ENCODE peak calls at places on chromosome X, in six cellular contexts. One of them, this sample, is unnamed.
A peak's percentile ranks its signal among the peaks of the same experiment; 100 is the strongest.

GRCh38 chrX:77493677-77494553 is 46.7 kb downstream of the FGF16 start:
- DNase-seq in EL: peak; percentile 83
- DNase-seq in NCI-H1092 treated with DMSO at 0.1 percent for 48 hours: no peak
- DNase-seq in stimulated activated CD4-positive, alpha-beta T cell treated with anti-CD3 and anti-CD28 coated beads, Interleukin-4, amount 100 ng/mL, for 24 hours: no peak
- DNase-seq in CD8-positive, alpha-beta T cell: no peak
- DNase-seq in activated naive CD8-positive, alpha-beta T cell treated with anti-CD3 and anti-CD28 coated beads, Interleukin-2, amount 50 U/mL, for 24 hours: no peak
- DNase-seq in this sample: no peak

GRCh38 chrX:39445336-39445735 is 644.1 kb downstream of the MID1IP1 start:
- DNase-seq in activated naive CD8-positive, alpha-beta T cell treated with anti-CD3 and anti-CD28 coated beads, Interleukin-2, amount 50 U/mL, for 24 hours: peak; percentile 51
- DNase-seq in NCI-H1092 treated with DMSO at 0.1 percent for 48 hours: peak; percentile 24
- DNase-seq in CD8-positive, alpha-beta T cell: peak; percentile 25
- DNase-seq in stimulated activated CD4-positive, alpha-beta T cell treated with anti-CD3 and anti-CD28 coated beads, Interleukin-4, amount 100 ng/mL, for 24 hours: peak; percentile 51
- DNase-seq in EL: no peak
- DNase-seq in this sample: peak; percentile 40

GRCh38 chrX:108396188-108396885 is 41.9 kb downstream of the COL4A6 start:
- DNase-seq in activated naive CD8-positive, alpha-beta T cell treated with anti-CD3 and anti-CD28 coated beads, Interleukin-2, amount 50 U/mL, for 24 hours: no peak
- DNase-seq in EL: peak; percentile 43
- DNase-seq in CD8-positive, alpha-beta T cell: no peak
- DNase-seq in stimulated activated CD4-positive, alpha-beta T cell treated with anti-CD3 and anti-CD28 coated beads, Interleukin-4, amount 100 ng/mL, for 24 hours: no peak
- DNase-seq in NCI-H1092 treated with DMSO at 0.1 percent for 48 hours: no peak
- DNase-seq in this sample: no peak

GRCh38 chrX:35340451-35340850 is 397.9 kb downstream of the FAM47B start:
- DNase-seq in EL: no peak
- DNase-seq in stimulated activated CD4-positive, alpha-beta T cell treated with anti-CD3 and anti-CD28 coated beads, Interleukin-4, amount 100 ng/mL, for 24 hours: no peak
- DNase-seq in NCI-H1092 treated with DMSO at 0.1 percent for 48 hours: no peak
- DNase-seq in CD8-positive, alpha-beta T cell: no peak
- DNase-seq in activated naive CD8-positive, alpha-beta T cell treated with anti-CD3 and anti-CD28 coated beads, Interleukin-2, amount 50 U/mL, for 24 hours: no peak
- DNase-seq in this sample: no peak

GRCh38 chrX:122582280-122582679 is 601.8 kb upstream of the GRIA3 start:
- DNase-seq in EL: peak; percentile 76
- DNase-seq in CD8-positive, alpha-beta T cell: no peak
- DNase-seq in stimulated activated CD4-positive, alpha-beta T cell treated with anti-CD3 and anti-CD28 coated beads, Interleukin-4, amount 100 ng/mL, for 24 hours: no peak
- DNase-seq in activated naive CD8-positive, alpha-beta T cell treated with anti-CD3 and anti-CD28 coated beads, Interleukin-2, amount 50 U/mL, for 24 hours: no peak
- DNase-seq in NCI-H1092 treated with DMSO at 0.1 percent for 48 hours: no peak
- DNase-seq in this sample: no peak

GRCh38 chrX:149370097-149370496 is 135.0 kb downstream of the IDS start:
- DNase-seq in stimulated activated CD4-positive, alpha-beta T cell treated with anti-CD3 and anti-CD28 coated beads, Interleukin-4, amount 100 ng/mL, for 24 hours: no peak
- DNase-seq in activated naive CD8-positive, alpha-beta T cell treated with anti-CD3 and anti-CD28 coated beads, Interleukin-2, amount 50 U/mL, for 24 hours: no peak
- DNase-seq in CD8-positive, alpha-beta T cell: no peak
- DNase-seq in NCI-H1092 treated with DMSO at 0.1 percent for 48 hours: no peak
- DNase-seq in EL: peak; percentile 46
- DNase-seq in this sample: no peak

GRCh38 chrX:22109442-22109841 is 77.3 kb downstream of the PHEX start:
- DNase-seq in CD8-positive, alpha-beta T cell: no peak
- DNase-seq in stimulated activated CD4-positive, alpha-beta T cell treated with anti-CD3 and anti-CD28 coated beads, Interleukin-4, amount 100 ng/mL, for 24 hours: no peak
- DNase-seq in EL: peak; percentile 77
- DNase-seq in activated naive CD8-positive, alpha-beta T cell treated with anti-CD3 and anti-CD28 coated beads, Interleukin-2, amount 50 U/mL, for 24 hours: no peak
- DNase-seq in NCI-H1092 treated with DMSO at 0.1 percent for 48 hours: no peak
- DNase-seq in this sample: no peak

GRCh38 chrX:48972214-48973164 is 845 bp upstream of the KCND1 start:
- DNase-seq in EL: peak; percentile 63
- DNase-seq in stimulated activated CD4-positive, alpha-beta T cell treated with anti-CD3 and anti-CD28 coated beads, Interleukin-4, amount 100 ng/mL, for 24 hours: peak; percentile 30
- DNase-seq in CD8-positive, alpha-beta T cell: peak; percentile 28
- DNase-seq in NCI-H1092 treated with DMSO at 0.1 percent for 48 hours: peak; percentile 25
- DNase-seq in activated naive CD8-positive, alpha-beta T cell treated with anti-CD3 and anti-CD28 coated beads, Interleukin-2, amount 50 U/mL, for 24 hours: no peak
- DNase-seq in this sample: peak; percentile 25

GRCh38 chrX:21412883-21413282 is 38.7 kb downstream of the CNKSR2 start:
- DNase-seq in stimulated activated CD4-positive, alpha-beta T cell treated with anti-CD3 and anti-CD28 coated beads, Interleukin-4, amount 100 ng/mL, for 24 hours: no peak
- DNase-seq in NCI-H1092 treated with DMSO at 0.1 percent for 48 hours: no peak
- DNase-seq in activated naive CD8-positive, alpha-beta T cell treated with anti-CD3 and anti-CD28 coated beads, Interleukin-2, amount 50 U/mL, for 24 hours: no peak
- DNase-seq in EL: peak; percentile 21
- DNase-seq in CD8-positive, alpha-beta T cell: no peak
- DNase-seq in this sample: no peak

GRCh38 chrX:120302434-120302833 is 8.8 kb downstream of the TMEM255A start:
- DNase-seq in EL: peak; percentile 1
- DNase-seq in activated naive CD8-positive, alpha-beta T cell treated with anti-CD3 and anti-CD28 coated beads, Interleukin-2, amount 50 U/mL, for 24 hours: peak; percentile 23
- DNase-seq in stimulated activated CD4-positive, alpha-beta T cell treated with anti-CD3 and anti-CD28 coated beads, Interleukin-4, amount 100 ng/mL, for 24 hours: peak; percentile 27
- DNase-seq in CD8-positive, alpha-beta T cell: peak; percentile 20
- DNase-seq in NCI-H1092 treated with DMSO at 0.1 percent for 48 hours: no peak
- DNase-seq in this sample: peak; percentile 3

GRCh38 chrX:132559101-132559500 is 70.3 kb upstream of the MBNL3 start:
- DNase-seq in NCI-H1092 treated with DMSO at 0.1 percent for 48 hours: no peak
- DNase-seq in CD8-positive, alpha-beta T cell: no peak
- DNase-seq in activated naive CD8-positive, alpha-beta T cell treated with anti-CD3 and anti-CD28 coated beads, Interleukin-2, amount 50 U/mL, for 24 hours: no peak
- DNase-seq in EL: no peak
- DNase-seq in stimulated activated CD4-positive, alpha-beta T cell treated with anti-CD3 and anti-CD28 coated beads, Interleukin-4, amount 100 ng/mL, for 24 hours: no peak
- DNase-seq in this sample: no peak

GRCh38 chrX:153628129-153628528 is 18.9 kb upstream of the DUSP9 start:
- DNase-seq in activated naive CD8-positive, alpha-beta T cell treated with anti-CD3 and anti-CD28 coated beads, Interleukin-2, amount 50 U/mL, for 24 hours: no peak
- DNase-seq in CD8-positive, alpha-beta T cell: no peak
- DNase-seq in stimulated activated CD4-positive, alpha-beta T cell treated with anti-CD3 and anti-CD28 coated beads, Interleukin-4, amount 100 ng/mL, for 24 hours: no peak
- DNase-seq in NCI-H1092 treated with DMSO at 0.1 percent for 48 hours: no peak
- DNase-seq in EL: no peak
- DNase-seq in this sample: no peak

GRCh38 chrX:105865709-105866108 is 43.4 kb downstream of the NRK start:
- DNase-seq in NCI-H1092 treated with DMSO at 0.1 percent for 48 hours: no peak
- DNase-seq in stimulated activated CD4-positive, alpha-beta T cell treated with anti-CD3 and anti-CD28 coated beads, Interleukin-4, amount 100 ng/mL, for 24 hours: no peak
- DNase-seq in CD8-positive, alpha-beta T cell: no peak
- DNase-seq in EL: no peak
- DNase-seq in activated naive CD8-positive, alpha-beta T cell treated with anti-CD3 and anti-CD28 coated beads, Interleukin-2, amount 50 U/mL, for 24 hours: no peak
- DNase-seq in this sample: no peak

GRCh38 chrX:104315555-104315954 is 60.8 kb upstream of the ESX1 start:
- DNase-seq in EL: peak; percentile 59
- DNase-seq in activated naive CD8-positive, alpha-beta T cell treated with anti-CD3 and anti-CD28 coated beads, Interleukin-2, amount 50 U/mL, for 24 hours: no peak
- DNase-seq in NCI-H1092 treated with DMSO at 0.1 percent for 48 hours: no peak
- DNase-seq in CD8-positive, alpha-beta T cell: no peak
- DNase-seq in stimulated activated CD4-positive, alpha-beta T cell treated with anti-CD3 and anti-CD28 coated beads, Interleukin-4, amount 100 ng/mL, for 24 hours: no peak
- DNase-seq in this sample: no peak

GRCh38 chrX:48045410-48046311 is 25.8 kb downstream of the ZNF630 start:
- DNase-seq in stimulated activated CD4-positive, alpha-beta T cell treated with anti-CD3 and anti-CD28 coated beads, Interleukin-4, amount 100 ng/mL, for 24 hours: no peak
- DNase-seq in NCI-H1092 treated with DMSO at 0.1 percent for 48 hours: no peak
- DNase-seq in EL: peak; percentile 25
- DNase-seq in CD8-positive, alpha-beta T cell: no peak
- DNase-seq in activated naive CD8-positive, alpha-beta T cell treated with anti-CD3 and anti-CD28 coated beads, Interleukin-2, amount 50 U/mL, for 24 hours: no peak
- DNase-seq in this sample: no peak

GRCh38 chrX:47078129-47079043 is at the start of gene RGN:
- DNase-seq in EL: no peak
- DNase-seq in activated naive CD8-positive, alpha-beta T cell treated with anti-CD3 and anti-CD28 coated beads, Interleukin-2, amount 50 U/mL, for 24 hours: no peak
- DNase-seq in NCI-H1092 treated with DMSO at 0.1 percent for 48 hours: no peak
- DNase-seq in CD8-positive, alpha-beta T cell: no peak
- DNase-seq in stimulated activated CD4-positive, alpha-beta T cell treated with anti-CD3 and anti-CD28 coated beads, Interleukin-4, amount 100 ng/mL, for 24 hours: no peak
- DNase-seq in this sample: no peak

GRCh38 chrX:15855562-15856256 is 1.1 kb upstream of the AP1S2 start:
- DNase-seq in activated naive CD8-positive, alpha-beta T cell treated with anti-CD3 and anti-CD28 coated beads, Interleukin-2, amount 50 U/mL, for 24 hours: no peak
- DNase-seq in EL: no peak
- DNase-seq in NCI-H1092 treated with DMSO at 0.1 percent for 48 hours: peak; percentile 54
- DNase-seq in stimulated activated CD4-positive, alpha-beta T cell treated with anti-CD3 and anti-CD28 coated beads, Interleukin-4, amount 100 ng/mL, for 24 hours: no peak
- DNase-seq in CD8-positive, alpha-beta T cell: no peak
- DNase-seq in this sample: no peak

GRCh38 chrX:71917621-71918341 is 7.1 kb downstream of the NHSL2 start:
- DNase-seq in CD8-positive, alpha-beta T cell: no peak
- DNase-seq in stimulated activated CD4-positive, alpha-beta T cell treated with anti-CD3 and anti-CD28 coated beads, Interleukin-4, amount 100 ng/mL, for 24 hours: no peak
- DNase-seq in EL: peak; percentile 68
- DNase-seq in activated naive CD8-positive, alpha-beta T cell treated with anti-CD3 and anti-CD28 coated beads, Interleukin-2, amount 50 U/mL, for 24 hours: no peak
- DNase-seq in NCI-H1092 treated with DMSO at 0.1 percent for 48 hours: no peak
- DNase-seq in this sample: no peak

GRCh38 chrX:45164021-45164621 is 36.6 kb downstream of the DIPK2B start:
- DNase-seq in activated naive CD8-positive, alpha-beta T cell treated with anti-CD3 and anti-CD28 coated beads, Interleukin-2, amount 50 U/mL, for 24 hours: no peak
- DNase-seq in NCI-H1092 treated with DMSO at 0.1 percent for 48 hours: no peak
- DNase-seq in stimulated activated CD4-positive, alpha-beta T cell treated with anti-CD3 and anti-CD28 coated beads, Interleukin-4, amount 100 ng/mL, for 24 hours: no peak
- DNase-seq in CD8-positive, alpha-beta T cell: no peak
- DNase-seq in EL: no peak
- DNase-seq in this sample: no peak

GRCh38 chrX:135625995-135626394 is 87.4 kb upstream of the CT45A1 start:
- DNase-seq in stimulated activated CD4-positive, alpha-beta T cell treated with anti-CD3 and anti-CD28 coated beads, Interleukin-4, amount 100 ng/mL, for 24 hours: no peak
- DNase-seq in CD8-positive, alpha-beta T cell: no peak
- DNase-seq in EL: no peak
- DNase-seq in activated naive CD8-positive, alpha-beta T cell treated with anti-CD3 and anti-CD28 coated beads, Interleukin-2, amount 50 U/mL, for 24 hours: no peak
- DNase-seq in NCI-H1092 treated with DMSO at 0.1 percent for 48 hours: peak; percentile 10
- DNase-seq in this sample: no peak

GRCh38 chrX:53357799-53358530 is 64.5 kb downstream of the SMC1A start:
- DNase-seq in NCI-H1092 treated with DMSO at 0.1 percent for 48 hours: no peak
- DNase-seq in CD8-positive, alpha-beta T cell: no peak
- DNase-seq in stimulated activated CD4-positive, alpha-beta T cell treated with anti-CD3 and anti-CD28 coated beads, Interleukin-4, amount 100 ng/mL, for 24 hours: no peak
- DNase-seq in activated naive CD8-positive, alpha-beta T cell treated with anti-CD3 and anti-CD28 coated beads, Interleukin-2, amount 50 U/mL, for 24 hours: no peak
- DNase-seq in EL: no peak
- DNase-seq in this sample: no peak

GRCh38 chrX:11768039-11768438 is 10.0 kb downstream of the MSL3 start:
- DNase-seq in EL: no peak
- DNase-seq in CD8-positive, alpha-beta T cell: no peak
- DNase-seq in NCI-H1092 treated with DMSO at 0.1 percent for 48 hours: no peak
- DNase-seq in activated naive CD8-positive, alpha-beta T cell treated with anti-CD3 and anti-CD28 coated beads, Interleukin-2, amount 50 U/mL, for 24 hours: no peak
- DNase-seq in stimulated activated CD4-positive, alpha-beta T cell treated with anti-CD3 and anti-CD28 coated beads, Interleukin-4, amount 100 ng/mL, for 24 hours: no peak
- DNase-seq in this sample: no peak

GRCh38 chrX:5733483-5733882 is 495.2 kb downstream of the NLGN4X start:
- DNase-seq in stimulated activated CD4-positive, alpha-beta T cell treated with anti-CD3 and anti-CD28 coated beads, Interleukin-4, amount 100 ng/mL, for 24 hours: no peak
- DNase-seq in EL: no peak
- DNase-seq in CD8-positive, alpha-beta T cell: no peak
- DNase-seq in NCI-H1092 treated with DMSO at 0.1 percent for 48 hours: no peak
- DNase-seq in activated naive CD8-positive, alpha-beta T cell treated with anti-CD3 and anti-CD28 coated beads, Interleukin-2, amount 50 U/mL, for 24 hours: no peak
- DNase-seq in this sample: no peak

GRCh38 chrX:122913134-122913533 is 270.9 kb upstream of the GRIA3 start:
- DNase-seq in NCI-H1092 treated with DMSO at 0.1 percent for 48 hours: no peak
- DNase-seq in activated naive CD8-positive, alpha-beta T cell treated with anti-CD3 and anti-CD28 coated beads, Interleukin-2, amount 50 U/mL, for 24 hours: no peak
- DNase-seq in CD8-positive, alpha-beta T cell: no peak
- DNase-seq in stimulated activated CD4-positive, alpha-beta T cell treated with anti-CD3 and anti-CD28 coated beads, Interleukin-4, amount 100 ng/mL, for 24 hours: no peak
- DNase-seq in EL: no peak
- DNase-seq in this sample: no peak

GRCh38 chrX:36983831-36984230 is 24.3 kb upstream of the FAM47C start:
- DNase-seq in activated naive CD8-positive, alpha-beta T cell treated with anti-CD3 and anti-CD28 coated beads, Interleukin-2, amount 50 U/mL, for 24 hours: no peak
- DNase-seq in NCI-H1092 treated with DMSO at 0.1 percent for 48 hours: no peak
- DNase-seq in stimulated activated CD4-positive, alpha-beta T cell treated with anti-CD3 and anti-CD28 coated beads, Interleukin-4, amount 100 ng/mL, for 24 hours: no peak
- DNase-seq in CD8-positive, alpha-beta T cell: no peak
- DNase-seq in EL: no peak
- DNase-seq in this sample: no peak

GRCh38 chrX:118847676-118848075 is 24.1 kb downstream of the ZCCHC12 start:
- DNase-seq in activated naive CD8-positive, alpha-beta T cell treated with anti-CD3 and anti-CD28 coated beads, Interleukin-2, amount 50 U/mL, for 24 hours: no peak
- DNase-seq in EL: peak; percentile 32
- DNase-seq in stimulated activated CD4-positive, alpha-beta T cell treated with anti-CD3 and anti-CD28 coated beads, Interleukin-4, amount 100 ng/mL, for 24 hours: no peak
- DNase-seq in CD8-positive, alpha-beta T cell: no peak
- DNase-seq in NCI-H1092 treated with DMSO at 0.1 percent for 48 hours: peak; percentile 50
- DNase-seq in this sample: no peak

GRCh38 chrX:40184968-40185367 is 87.2 kb upstream of the BCOR start:
- DNase-seq in activated naive CD8-positive, alpha-beta T cell treated with anti-CD3 and anti-CD28 coated beads, Interleukin-2, amount 50 U/mL, for 24 hours: no peak
- DNase-seq in EL: no peak
- DNase-seq in CD8-positive, alpha-beta T cell: no peak
- DNase-seq in stimulated activated CD4-positive, alpha-beta T cell treated with anti-CD3 and anti-CD28 coated beads, Interleukin-4, amount 100 ng/mL, for 24 hours: no peak
- DNase-seq in NCI-H1092 treated with DMSO at 0.1 percent for 48 hours: no peak
- DNase-seq in this sample: no peak

GRCh38 chrX:50903387-50904027 is 7.0 kb upstream of the BMP15 start:
- DNase-seq in EL: peak; percentile 7
- DNase-seq in CD8-positive, alpha-beta T cell: no peak
- DNase-seq in NCI-H1092 treated with DMSO at 0.1 percent for 48 hours: peak; percentile 6
- DNase-seq in stimulated activated CD4-positive, alpha-beta T cell treated with anti-CD3 and anti-CD28 coated beads, Interleukin-4, amount 100 ng/mL, for 24 hours: no peak
- DNase-seq in activated naive CD8-positive, alpha-beta T cell treated with anti-CD3 and anti-CD28 coated beads, Interleukin-2, amount 50 U/mL, for 24 hours: peak; percentile 16
- DNase-seq in this sample: peak; percentile 11

This sample was measured in activated T-cell treated with anti-CD3 and anti-CD28 coated beads, Interleukin-2, amount 50 U/mL, for 72 hours.